ENCODE peak calls at places on chromosomes 1 and 21, in eight cellular contexts. T, C, N, K, D, I, Q and B are unnamed samples.

GRCh38 chr21:43204638-43205037 is 35.8 kb downstream of the CRYAA start:
- DNase-seq in N (no peak), Q (no peak), K (no peak), I (no peak), D (no peak), C (no peak), T (no peak), B (no peak)

GRCh38 chr1:183842817-183843187 is 37.9 kb downstream of the RGL1 start:
- DNase-seq in T (no peak), D (no peak), K (no peak), Q (no peak), I (no peak), C (no peak), N (no peak), B (no peak)

GRCh38 chr1:213415686-213416380 is 364.8 kb downstream of the RPS6KC1 start:
- DNase-seq in N (no peak), T (no peak), Q (no peak), D (peak), I (no peak), C (no peak), K (no peak), B (no peak)

GRCh38 chr1:6184083-6184783 is 4.1 kb upstream of the CHD5 start:
- DNase-seq in T (no peak), D (no peak), K (no peak), N (no peak), I (no peak), C (no peak), Q (no peak), B (no peak)

GRCh38 chr1:81754424-81754823 is 46.3 kb upstream of the ADGRL2 start:
- DNase-seq in T (no peak), Q (no peak), I (no peak), K (no peak), C (no peak), N (no peak), D (no peak), B (no peak)

GRCh38 chr1:63915121-63915520 is 141.3 kb downstream of the ROR1 start:
- DNase-seq in T (no peak), K (no peak), I (no peak), C (no peak), N (no peak), Q (no peak), D (no peak), B (no peak)

GRCh38 chr1:203200059-203200553 is 13.6 kb upstream of the CHI3L1 start:
- DNase-seq in D (no peak), C (no peak), T (no peak), I (no peak), N (no peak), Q (peak), K (no peak), B (no peak)

GRCh38 chr1:154812911-154813816 is 56.9 kb downstream of the KCNN3 start:
- DNase-seq in T (no peak), Q (no peak), I (no peak), N (no peak), C (no peak), D (peak), K (peak), B (no peak)

GRCh38 chr1:156993426-156994147 is 52.0 kb downstream of the ARHGEF11 start:
- DNase-seq in N (no peak), D (no peak), Q (no peak), I (no peak), C (no peak), K (no peak), T (no peak), B (no peak)

GRCh38 chr1:204426035-204426436 is 14.4 kb upstream of the PPP1R15B start:
- DNase-seq in I (no peak), N (no peak), Q (no peak), K (peak), T (no peak), C (no peak), D (peak), B (peak)

GRCh38 chr1:31831397-31832378 is 15.9 kb upstream of the SPOCD1 start:
- DNase-seq in T (no peak), N (no peak), Q (no peak), D (no peak), K (peak), C (no peak), I (no peak), B (peak)

GRCh38 chr1:154181944-154182341 is 10.0 kb downstream of the TPM3 start:
- DNase-seq in D (no peak), T (no peak), K (no peak), I (no peak), C (no peak), Q (no peak), N (no peak), B (no peak)

GRCh38 chr1:20640183-20640597 is 6.9 kb downstream of the PINK1 start:
- DNase-seq in C (peak), N (peak), T (peak), K (peak), Q (peak), D (no peak), I (peak), B (peak)